ENCODE peak calls at places on chromosome 20, in four cellular contexts. V is choroid plexus epithelial cell, G is tibial artery, Y is cardiac muscle cell. O is an unnamed sample.

GRCh38 chr20:25399038-25399430 is 8.4 kb upstream of the ABHD12 start:
- DNase-seq in Y (peak; percentile 82), G (no peak), V (peak; percentile 91), O (peak; percentile 21)

GRCh38 chr20:24781061-24781980 is 167.7 kb upstream of the CST7 start:
- DNase-seq in G (peak; percentile 60), V (peak; percentile 72), Y (peak; percentile 43), O (peak; percentile 54)

GRCh38 chr20:36085686-36086267 is 68.8 kb upstream of the EPB41L1 start:
- DNase-seq in Y (peak; percentile 47), V (peak; percentile 77), G (no peak), O (no peak)

GRCh38 chr20:62136283-62137091 is 6.7 kb downstream of the PSMA7 start:
- DNase-seq in V (peak; percentile 83), Y (peak; percentile 77), G (peak; percentile 81), O (peak; percentile 56)

GRCh38 chr20:62860391-62860923 is 1.2 kb downstream of the TCFL5 start:
- DNase-seq in V (peak; percentile 48), G (no peak), Y (peak; percentile 46), O (peak; percentile 52)

GRCh38 chr20:21388566-21388965 is 8.8 kb downstream of the NKX2-4 start:
- DNase-seq in Y (no peak), G (no peak), V (no peak), O (no peak)

GRCh38 chr20:25059866-25060465 is 2.0 kb upstream of the ACSS1 start:
- DNase-seq in G (peak; percentile 57), V (no peak), Y (no peak), O (peak; percentile 23)

GRCh38 chr20:63409066-63409833 is 48.1 kb upstream of the CHRNA4 start:
- DNase-seq in G (no peak), Y (no peak), V (no peak), O (no peak)

GRCh38 chr20:54268941-54269340 is 61.1 kb downstream of the PFDN4 start:
- DNase-seq in Y (peak; percentile 25), G (no peak), V (peak; percentile 33), O (no peak)

GRCh38 chr20:24762371-24762770 is 186.7 kb upstream of the CST7 start:
- DNase-seq in Y (no peak), G (peak; percentile 34), V (no peak), O (no peak)

GRCh38 chr20:35339007-35339406 is 46.8 kb upstream of the FAM83C start:
- DNase-seq in Y (peak; percentile 80), G (no peak), V (peak; percentile 91), O (no peak)

GRCh38 chr20:40073535-40074111 is 615.4 kb downstream of the MAFB start:
- DNase-seq in V (peak; percentile 28), G (no peak), Y (no peak), O (no peak)

GRCh38 chr20:35091808-35092523 is 641 bp downstream of the TRPC4AP start:
- DNase-seq in V (peak; percentile 36), G (no peak), Y (no peak), O (no peak)

GRCh38 chr20:25223179-25223661 is 24.7 kb upstream of the PYGB start:
- DNase-seq in G (peak; percentile 56), V (peak; percentile 96), Y (peak; percentile 86), O (no peak)

GRCh38 chr20:1083431-1084080 is 34.8 kb upstream of the PSMF1 start:
- DNase-seq in G (no peak), Y (no peak), V (peak; percentile 5), O (no peak)

GRCh38 chr20:62772994-62773858 is 23.0 kb upstream of the MRGBP start:
- DNase-seq in G (no peak), Y (peak; percentile 43), V (no peak), O (peak; percentile 35)

GRCh38 chr20:30595698-30596097 is 661.8 kb upstream of the DEFB115 start:
- DNase-seq in V (no peak), G (no peak), Y (no peak), O (no peak)

GRCh38 chr20:37598101-37598530 is 70.4 kb upstream of the BLCAP start:
- DNase-seq in V (no peak), G (no peak), Y (no peak), O (no peak)

GRCh38 chr20:48986899-48987298 is 59.2 kb upstream of the CSE1L start:
- DNase-seq in G (no peak), Y (peak; percentile 3), V (peak; percentile 12), O (no peak)
- TF ChIP-seq CTCF in G (no peak), Y (peak; percentile 28), V (peak; percentile 57), O (peak; percentile 39)

DNA sequence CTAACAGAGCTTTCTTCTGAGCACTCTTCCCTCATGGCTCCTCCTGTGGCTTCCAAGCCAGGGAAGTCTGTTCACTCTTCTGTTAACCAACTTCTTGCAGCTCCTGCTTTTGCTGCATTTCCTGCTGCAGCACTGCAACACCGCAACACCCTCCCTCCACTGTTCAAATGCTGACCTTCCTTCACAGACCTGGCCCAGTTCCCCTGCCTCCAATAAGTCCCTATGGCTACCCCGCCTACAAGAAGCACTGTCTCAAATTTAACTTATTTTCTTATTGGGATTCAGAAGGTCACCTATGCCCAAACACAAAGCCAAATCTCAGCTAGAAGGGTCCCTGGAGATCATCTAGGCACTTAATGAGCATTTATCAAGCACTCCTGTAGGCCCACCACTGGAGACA is 44.6 kb downstream of the ELMO2 start:
- DNase-seq in V (no peak), G (no peak), Y (no peak), O (no peak)
- H3K4me3 ChIP-seq in V (no peak overlapping the region), G (no peak overlapping the region), Y (no peak overlapping the region), O (peak overlapping the region; percentile 1)

GRCh38 chr20:23034721-23035671 is at the start of gene SSTR4:
- DNase-seq in Y (no peak), G (no peak), V (no peak), O (no peak)
- TF ChIP-seq CTCF in Y (no peak), G (no peak), V (no peak), O (no peak)

GRCh38 chr20:2693286-2693995 is 861 bp downstream of the EBF4 start:
- DNase-seq in Y (peak; percentile 30), G (peak; percentile 66), V (no peak), O (peak; percentile 28)
- H3K4me3 ChIP-seq in Y (peak overlapping the region; percentile 39), G (peak overlapping the region; percentile 60), V (no peak overlapping the region), O (peak overlapping the region; percentile 52)

DNA sequence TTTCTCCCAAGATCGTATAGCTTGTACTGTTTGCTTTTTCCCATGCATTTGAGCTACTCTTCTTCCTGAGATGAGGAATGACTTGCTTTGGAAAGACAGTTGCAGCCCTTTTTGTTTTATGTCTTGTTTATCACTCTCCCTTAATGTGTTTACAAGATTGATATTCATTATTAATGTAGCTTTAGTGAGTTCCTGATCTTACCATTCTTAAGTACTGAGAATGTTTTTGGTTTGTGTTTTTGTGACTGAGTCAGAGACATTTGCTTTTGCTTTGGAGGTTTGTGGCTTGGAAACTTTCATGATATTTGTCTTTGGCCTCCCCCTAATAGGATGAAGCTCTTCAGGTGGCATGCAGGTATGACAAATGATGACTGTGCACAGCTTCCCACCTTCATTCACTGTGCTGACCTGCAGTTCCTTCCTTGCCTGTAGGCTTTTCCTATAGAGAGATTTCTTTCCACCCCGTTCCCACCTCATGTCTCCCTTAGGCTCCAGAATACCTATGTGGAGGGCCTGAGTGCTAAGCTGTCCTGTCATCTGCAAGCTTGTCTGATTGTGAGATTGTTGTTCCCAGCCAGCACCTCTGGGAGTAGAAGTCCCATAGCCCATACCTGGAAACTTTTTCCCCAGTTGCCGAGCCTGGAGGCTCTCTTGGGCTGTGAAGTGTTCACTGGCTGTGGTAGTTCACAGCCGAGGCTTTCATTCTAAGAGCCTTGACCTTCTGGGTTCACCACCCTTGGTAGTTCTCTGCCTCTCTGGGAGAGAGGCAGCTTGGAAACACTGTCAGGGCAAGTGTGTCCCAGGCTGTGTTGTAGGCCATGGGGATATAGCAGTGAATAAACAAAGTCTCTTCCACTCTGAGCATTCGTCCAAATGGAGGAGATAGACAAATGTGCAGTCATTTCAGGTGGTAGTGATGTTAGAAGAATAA is 27.1 kb downstream of the CDS2 start:
- DNase-seq in Y (no peak), G (no peak), V (no peak), O (no peak)
- TF ChIP-seq CTCF in Y (no peak), G (no peak), V (no peak), O (no peak)

GRCh38 chr20:46232575-46232974 is 75.7 kb downstream of the CDH22 start:
- DNase-seq in G (no peak), V (no peak), Y (no peak), O (no peak)

GRCh38 chr20:46228671-46229070 is 79.6 kb downstream of the CDH22 start:
- DNase-seq in G (no peak), Y (no peak), V (no peak), O (no peak)

GRCh38 chr20:46227275-46227767 is 81.0 kb downstream of the CDH22 start:
- DNase-seq in G (no peak), V (no peak), Y (no peak), O (no peak)

GRCh38 chr20:46229478-46229877 is 78.8 kb downstream of the CDH22 start:
- DNase-seq in G (no peak), V (peak; percentile 16), Y (no peak), O (no peak)

GRCh38 chr20:46230811-46231282 is 77.5 kb downstream of the CDH22 start:
- DNase-seq in G (no peak), V (peak; percentile 59), Y (peak; percentile 68), O (no peak)
- H3K4me3 ChIP-seq in G (no peak overlapping the region), V (no peak overlapping the region), Y (no peak overlapping the region), O (no peak overlapping the region)

DNA sequence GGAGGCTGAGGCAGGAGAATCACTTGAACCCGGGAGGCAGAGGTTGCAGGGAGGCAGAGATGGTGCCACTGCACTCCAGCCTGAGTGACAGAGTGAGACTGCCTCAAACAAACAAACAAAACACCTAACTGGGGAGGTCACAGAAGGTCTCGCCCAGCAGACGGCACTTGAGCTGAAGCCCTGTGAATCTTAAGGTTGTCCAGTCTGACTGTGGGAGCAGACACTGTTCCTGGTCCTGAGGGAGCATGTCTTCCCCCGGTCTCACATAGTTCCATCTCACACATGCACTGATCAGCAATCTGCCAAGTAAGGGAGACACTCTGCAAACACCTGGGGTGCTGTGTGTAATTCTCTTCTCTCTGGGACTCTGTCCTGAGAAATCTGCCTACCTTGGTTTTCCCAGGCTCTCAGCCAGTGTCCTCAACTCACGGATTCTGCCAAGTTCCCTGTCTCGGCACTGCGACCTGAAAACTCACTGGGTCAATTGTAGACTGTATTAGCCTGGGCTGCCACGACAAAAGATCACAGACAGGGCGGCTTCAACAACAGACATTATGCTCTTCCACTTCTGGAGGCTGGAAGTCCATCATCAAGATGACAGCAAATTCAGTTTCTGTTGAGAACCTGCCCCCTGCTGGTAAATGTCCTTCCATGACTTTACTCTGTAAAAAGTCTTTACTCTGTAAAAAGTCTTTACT is 94.3 kb downstream of the JPH2 start:
- DNase-seq in G (no peak), Y (peak; percentile 70), V (peak; percentile 81), O (no peak)
- TF ChIP-seq CTCF in G (no peak), Y (peak; percentile 63), V (peak; percentile 73), O (no peak)

GRCh38 chr20:59605691-59606364 is 1.5 kb downstream of the PHACTR3 start:
- DNase-seq in V (no peak), G (no peak), Y (no peak), O (no peak)
- H3K4me3 ChIP-seq in V (no peak overlapping the region), G (no peak overlapping the region), Y (no peak overlapping the region), O (peak overlapping the region; percentile 85)